ENCODE peak calls at places on chromosomes 13 and 19, in ten cellular contexts. U, R, Z, Y, B, V, W, N, G and M are unnamed samples.

GRCh38 chr19:13930402-13930801 is 7.8 kb downstream of the PODNL1 start:
- DNase-seq in U (no peak), R (no peak), Z (no peak), Y (no peak), B (no peak), V (no peak), W (no peak), N (no peak), G (no peak), M (no peak)

GRCh38 chr13:19596960-19597361 is 35.6 kb upstream of the TPTE2 start:
- DNase-seq in U (no peak), R (no peak), Z (no peak), Y (no peak), B (no peak), V (no peak), W (peak), N (no peak), G (no peak), M (no peak)

GRCh38 chr19:13882419-13882795 is 5.5 kb downstream of the NANOS3 start:
- DNase-seq in U (no peak), R (no peak), Z (peak), Y (no peak), B (no peak), V (no peak), W (no peak), N (no peak), G (no peak), M (no peak)

GRCh38 chr13:79483302-79483701 is 2.3 kb downstream of the NDFIP2 start:
- DNase-seq in U (no peak), R (no peak), Z (no peak), Y (no peak), B (no peak), V (no peak), W (no peak), N (no peak), G (no peak), M (no peak)

GRCh38 chr19:16190198-16190597 is 5.0 kb downstream of the FAM32A start:
- DNase-seq in U (no peak), R (no peak), Z (no peak), Y (no peak), B (no peak), V (no peak), W (no peak), N (no peak), G (no peak), M (no peak)

GRCh38 chr13:44876782-44877324 is 112.4 kb downstream of the NUFIP1 start:
- DNase-seq in U (no peak), R (peak), Z (no peak), Y (no peak), B (no peak), V (no peak), W (peak), N (no peak), G (no peak), M (no peak)

GRCh38 chr13:97139704-97140103 is 82.4 kb upstream of the MBNL2 start:
- DNase-seq in U (no peak), R (no peak), Z (no peak), Y (no peak), B (no peak), V (no peak), W (no peak), N (no peak), G (no peak), M (no peak)

GRCh38 chr19:16849168-16849567 is 20.0 kb downstream of the SIN3B start:
- DNase-seq in U (no peak), R (no peak), Z (no peak), Y (no peak), B (no peak), V (no peak), W (peak), N (no peak), G (no peak), M (peak)

GRCh38 chr13:45781553-45782326 is 69.8 kb downstream of the SIAH3 start:
- DNase-seq in U (peak), R (no peak), Z (no peak), Y (peak), B (no peak), V (no peak), W (no peak), N (peak), G (no peak), M (peak)

GRCh38 chr19:32464279-32464678 is 58.7 kb downstream of the DPY19L3 start:
- DNase-seq in U (no peak), R (no peak), Z (no peak), Y (no peak), B (no peak), V (no peak), W (peak), N (no peak), G (no peak), M (no peak)

GRCh38 chr19:13839193-13839937 is 37.6 kb upstream of the NANOS3 start:
- DNase-seq in U (peak), R (no peak), Z (peak), Y (peak), B (peak), V (peak), W (peak), N (peak), G (peak), M (peak)

GRCh38 chr19:45514376-45515051 is 7.2 kb downstream of the VASP start:
- DNase-seq in U (peak), R (no peak), Z (no peak), Y (no peak), B (no peak), V (peak), W (peak), N (no peak), G (no peak), M (peak)

GRCh38 chr13:112974676-112975075 is 5.7 kb downstream of the MCF2L start:
- DNase-seq in U (no peak), R (no peak), Z (no peak), Y (no peak), B (no peak), V (no peak), W (no peak), N (no peak), G (no peak), M (no peak)

GRCh38 chr13:98972059-98972458 is 5.8 kb downstream of the DOCK9 start:
- DNase-seq in U (no peak), R (no peak), Z (no peak), Y (no peak), B (no peak), V (no peak), W (no peak), N (no peak), G (no peak), M (no peak)

GRCh38 chr19:3507371-3508120 is 1.4 kb downstream of the FZR1 start:
- DNase-seq in U (peak), R (no peak), Z (peak), Y (peak), B (no peak), V (no peak), W (no peak), N (no peak), G (no peak), M (peak)

GRCh38 chr19:18119243-18120105 is 21.9 kb downstream of the MAST3 start:
- DNase-seq in U (no peak), R (no peak), Z (no peak), Y (no peak), B (no peak), V (no peak), W (no peak), N (no peak), G (no peak), M (peak)

GRCh38 chr13:48235100-48235813 is 2.3 kb downstream of the ITM2B start:
- DNase-seq in U (peak), R (no peak), Z (no peak), Y (no peak), B (no peak), V (peak), W (no peak), N (peak), G (peak), M (peak)

GRCh38 chr13:89751537-89751936 is 1596.0 kb upstream of the MIR17HG start:
- DNase-seq in U (no peak), R (no peak), Z (no peak), Y (no peak), B (no peak), V (no peak), W (no peak), N (no peak), G (no peak), M (no peak)

GRCh38 chr13:95256086-95256485 is 45.2 kb downstream of the ABCC4 start:
- DNase-seq in U (no peak), R (no peak), Z (no peak), Y (no peak), B (no peak), V (no peak), W (peak), N (no peak), G (no peak), M (no peak)

GRCh38 chr13:20125129-20125782 is 35.6 kb downstream of the GJA3 start:
- DNase-seq in U (no peak), R (no peak), Z (peak), Y (no peak), B (no peak), V (no peak), W (no peak), N (peak), G (no peak), M (no peak)

GRCh38 chr19:47111081-47111589 is 2.4 kb downstream of the ZC3H4 start:
- DNase-seq in U (peak), R (no peak), Z (no peak), Y (peak), B (no peak), V (peak), W (no peak), N (peak), G (no peak), M (peak)

GRCh38 chr19:5369962-5370367 is 29.4 kb upstream of the PTPRS start:
- DNase-seq in U (peak), R (peak), Z (no peak), Y (no peak), B (no peak), V (peak), W (peak), N (no peak), G (no peak), M (peak)

GRCh38 chr19:30307191-30307974 is 64.8 kb upstream of the ZNF536 start:
- DNase-seq in U (no peak), R (no peak), Z (no peak), Y (no peak), B (no peak), V (no peak), W (no peak), N (no peak), G (no peak), M (no peak)

GRCh38 chr19:17393914-17394313 is at the start of gene CCDC194:
- DNase-seq in U (no peak), R (no peak), Z (no peak), Y (peak), B (no peak), V (no peak), W (no peak), N (no peak), G (no peak), M (no peak)

GRCh38 chr19:37654525-37654832 is 786 bp downstream of the ZFP30 start:
- DNase-seq in U (no peak), R (no peak), Z (no peak), Y (no peak), B (no peak), V (no peak), W (no peak), N (no peak), G (no peak), M (no peak)

GRCh38 chr19:18483119-18483518 is 38.8 kb downstream of the ELL start:
- DNase-seq in U (no peak), R (no peak), Z (no peak), Y (no peak), B (no peak), V (no peak), W (no peak), N (no peak), G (no peak), M (no peak)

GRCh38 chr13:67369895-67370660 is 139.9 kb upstream of the PCDH9 start:
- DNase-seq in U (no peak), R (no peak), Z (no peak), Y (no peak), B (no peak), V (no peak), W (no peak), N (no peak), G (no peak), M (no peak)

GRCh38 chr13:110012102-110012739 is 225.8 kb upstream of the IRS2 start:
- DNase-seq in U (no peak), R (no peak), Z (no peak), Y (no peak), B (no peak), V (no peak), W (peak), N (no peak), G (no peak), M (no peak)

GRCh38 chr13:96671073-96671472 is 323.2 kb downstream of the OXGR1 start:
- DNase-seq in U (no peak), R (no peak), Z (no peak), Y (no peak), B (no peak), V (no peak), W (no peak), N (no peak), G (no peak), M (no peak)

GRCh38 chr13:98222816-98223215 is 45.7 kb upstream of the RNF113B start:
- DNase-seq in U (no peak), R (no peak), Z (no peak), Y (no peak), B (no peak), V (no peak), W (no peak), N (no peak), G (no peak), M (no peak)

GRCh38 chr19:2863818-2864217 is 3.3 kb upstream of the ZNF556 start:
- DNase-seq in U (no peak), R (no peak), Z (no peak), Y (no peak), B (no peak), V (no peak), W (no peak), N (no peak), G (no peak), M (no peak)

GRCh38 chr13:31556376-31556775 is 182.9 kb upstream of the RXFP2 start:
- DNase-seq in U (no peak), R (no peak), Z (no peak), Y (no peak), B (no peak), V (no peak), W (no peak), N (no peak), G (no peak), M (no peak)

GRCh38 chr13:99379856-99380255 is 72.7 kb upstream of the GPR183 start:
- DNase-seq in U (no peak), R (no peak), Z (no peak), Y (no peak), B (no peak), V (no peak), W (no peak), N (no peak), G (no peak), M (no peak)

GRCh38 chr19:41225238-41226052 is 6.4 kb downstream of the AXL start:
- DNase-seq in U (peak), R (peak), Z (peak), Y (no peak), B (peak), V (peak), W (peak), N (peak), G (no peak), M (peak)

GRCh38 chr13:66635526-66635925 is 594.6 kb downstream of the PCDH9 start:
- DNase-seq in U (no peak), R (no peak), Z (no peak), Y (no peak), B (no peak), V (no peak), W (peak), N (no peak), G (no peak), M (no peak)

GRCh38 chr13:111865826-111866225 is 201.1 kb upstream of the SOX1 start:
- DNase-seq in U (no peak), R (no peak), Z (no peak), Y (no peak), B (no peak), V (no peak), W (no peak), N (no peak), G (no peak), M (no peak)

DNA sequence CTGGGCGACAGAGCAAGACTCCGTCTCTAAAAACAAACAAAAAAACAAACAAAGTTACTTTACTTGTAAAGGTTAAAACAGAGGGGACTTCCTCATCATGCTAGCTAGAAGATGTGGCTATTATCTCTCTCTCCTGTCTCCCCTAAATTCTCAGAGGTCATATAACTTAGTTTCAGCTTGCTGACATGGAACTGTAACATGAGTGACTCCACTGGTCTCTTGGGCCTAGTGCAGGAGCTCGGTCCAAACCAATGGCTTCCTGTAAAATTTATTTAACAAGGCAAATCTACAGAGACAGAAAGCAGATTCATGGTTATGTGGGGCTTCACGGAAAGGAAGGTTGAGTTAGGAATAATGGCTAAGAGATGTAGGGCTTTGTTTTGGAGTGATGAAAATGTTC is 9.5 kb upstream of the KASH5 start:
- DNase-seq in U (no peak), R (no peak), Z (no peak), Y (no peak), B (no peak), V (no peak), W (no peak), N (no peak), G (no peak), M (no peak)
- TF ChIP-seq EP300 in U (no peak), R (no peak), Z (no peak), Y (no peak), B (no peak), V (no peak), W (no peak), N (no peak), G (no peak), M (no peak)

DNA sequence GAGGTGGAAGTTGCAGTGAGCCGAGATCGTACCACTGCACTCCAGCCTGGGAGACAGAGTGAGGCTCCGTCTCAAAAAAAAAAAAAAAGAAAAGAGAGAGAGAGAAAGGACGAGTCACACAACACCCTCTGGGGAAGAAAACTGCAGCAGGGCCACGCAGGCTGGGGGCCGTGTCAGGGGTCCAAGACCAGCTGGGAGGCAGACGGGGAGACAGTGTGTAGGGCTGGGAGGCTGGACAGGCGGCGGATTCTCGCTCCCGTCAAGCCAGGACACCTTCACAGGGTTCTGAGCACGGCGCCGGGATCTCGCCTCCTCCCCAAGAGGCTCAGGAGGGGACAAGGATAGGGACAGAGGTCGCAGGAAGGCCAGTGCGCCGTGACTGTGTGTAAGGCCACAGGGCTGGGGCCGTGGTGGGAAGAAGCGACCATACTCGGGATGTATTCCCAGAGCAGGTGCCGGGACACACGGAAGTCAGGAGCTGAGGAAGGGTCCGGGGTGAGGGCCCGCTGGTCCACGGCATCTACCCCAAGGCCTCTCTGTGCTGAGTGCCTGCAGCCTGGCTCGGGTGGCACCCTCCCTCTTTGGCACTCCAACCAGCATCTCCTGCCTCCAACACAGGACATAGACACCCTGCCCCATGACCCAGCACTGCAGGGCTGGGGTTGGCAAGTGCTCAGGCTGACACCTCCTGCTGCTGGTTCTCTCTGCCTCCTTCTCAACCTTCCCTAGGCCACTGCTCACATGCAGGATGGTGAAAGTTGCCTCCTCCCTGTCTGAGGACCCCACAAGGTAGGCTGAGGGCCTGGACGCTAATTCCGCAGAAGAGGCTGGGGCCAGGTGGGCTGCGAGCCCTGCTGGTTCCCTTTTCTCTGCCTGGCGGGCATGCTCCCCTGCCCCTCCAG is 21.2 kb downstream of the ZNF787 start:
- DNase-seq in U (no peak), R (no peak), Z (no peak), Y (no peak), B (no peak), V (no peak), W (no peak), N (no peak), G (no peak), M (no peak)
- TF ChIP-seq POLR2A in U (no peak), R (no peak), Z (no peak), Y (no peak), B (no peak), V (no peak), W (no peak), N (no peak), G (no peak), M (no peak)

DNA sequence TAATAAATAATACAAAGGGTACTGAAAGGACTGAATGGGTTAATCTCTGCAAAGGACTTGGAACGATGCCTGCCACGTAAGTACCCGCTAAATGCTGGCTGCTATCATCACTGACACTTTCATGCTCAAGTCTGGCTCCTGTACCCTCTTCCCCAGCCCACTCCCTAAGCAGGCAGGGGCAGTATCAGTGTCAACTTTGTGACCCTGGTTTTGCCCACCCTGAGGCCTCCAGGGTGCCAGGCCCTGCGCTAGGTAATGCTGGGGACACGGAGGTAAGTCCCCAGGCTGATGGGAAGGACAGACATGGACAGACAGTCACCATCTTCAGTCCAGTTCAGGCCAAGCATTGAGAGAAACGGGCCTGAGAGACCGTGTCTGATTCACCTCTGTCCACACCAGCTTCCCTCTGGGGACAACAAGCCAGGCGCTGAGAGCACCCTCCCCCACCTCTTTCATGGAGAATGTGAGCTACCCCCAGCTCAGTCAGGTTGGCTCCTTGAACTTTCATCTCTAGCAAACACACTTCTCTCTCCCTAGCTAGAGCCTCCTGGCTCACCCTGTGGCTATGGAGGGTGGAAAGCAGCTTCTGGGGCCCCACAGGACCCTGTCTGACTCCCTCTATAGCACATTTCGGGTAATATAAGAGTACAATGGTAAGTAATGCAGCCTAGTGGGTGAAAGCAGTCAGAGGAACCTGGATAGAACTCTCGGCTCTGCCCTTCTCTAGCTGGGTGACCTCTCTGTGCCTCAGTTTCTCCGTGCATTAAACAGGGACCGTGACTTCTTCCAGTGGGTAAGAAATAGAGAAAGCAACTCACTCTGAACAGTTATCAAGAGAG is 758 bp downstream of the ETFB start:
- DNase-seq in U (peak), R (no peak), Z (no peak), Y (peak), B (peak), V (peak), W (peak), N (peak), G (no peak), M (peak)
- TF ChIP-seq EP300 in U (no peak), R (no peak), Z (no peak), Y (no peak), B (no peak), V (no peak), W (no peak), N (no peak), G (no peak), M (no peak)

DNA sequence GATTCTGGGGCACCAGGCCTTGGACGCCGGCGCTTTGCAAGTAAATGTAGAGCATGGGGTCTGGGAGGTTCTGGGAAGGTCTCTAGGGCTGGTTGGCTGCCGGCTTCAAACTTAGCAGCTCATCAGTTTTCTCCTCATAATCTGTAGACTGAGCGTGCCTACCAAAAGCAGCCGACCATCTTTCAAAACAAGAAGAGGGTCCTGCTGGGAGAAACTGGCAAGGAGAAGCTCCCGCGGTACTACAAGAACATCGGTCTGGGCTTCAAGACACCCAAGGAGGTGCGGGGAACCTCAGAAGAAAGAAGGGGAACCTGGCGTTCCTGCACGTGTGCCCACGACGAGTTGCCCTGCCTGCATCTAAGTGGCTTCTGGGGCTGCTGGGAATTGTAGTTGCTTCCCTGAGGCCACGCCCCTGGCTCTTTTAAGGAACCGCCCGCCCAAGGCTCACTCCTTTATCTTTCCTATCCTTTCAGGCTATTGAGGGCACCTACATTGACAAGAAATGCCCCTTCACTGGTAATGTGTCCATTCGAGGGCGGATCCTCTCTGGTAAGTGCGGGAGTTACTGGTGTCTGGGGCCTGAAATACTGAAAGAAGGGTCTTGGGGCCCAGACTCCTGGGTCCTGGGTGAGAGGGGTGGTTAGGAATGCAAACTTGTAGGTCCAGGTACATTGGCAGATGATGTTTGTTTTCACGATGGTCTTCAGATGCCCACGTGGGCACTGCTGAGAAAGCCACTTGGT is 984 bp downstream of the RPS11 start:
- DNase-seq in U (peak), R (no peak), Z (peak), Y (peak), B (peak), V (peak), W (peak), N (peak), G (no peak), M (peak)
- TF ChIP-seq POLR2A in U (no peak), R (no peak), Z (no peak), Y (no peak), B (no peak), V (no peak), W (peak), N (no peak), G (peak), M (peak)